ENCODE peak calls at places on chromosomes 4 and X, in five cellular contexts. G is nephron progenitor cell, E is HEK293T, Y is pulmonary artery endothelial cell, D is cardiac septum. S is an unnamed sample.

GRCh38 chrX:26557691-26558321 is 341.8 kb downstream of the MAGEB5 start:
- DNase-seq in G (no peak), D (no peak), E (no peak), Y (no peak), S (no peak)

GRCh38 chr4:47213971-47214370 is 182.6 kb downstream of the GABRB1 start:
- DNase-seq in E (no peak), Y (no peak), D (no peak), G (no peak), S (no peak)

GRCh38 chr4:126778348-126778747 is 854.4 kb upstream of the INTU start:
- DNase-seq in Y (peak), G (no peak), E (no peak), D (no peak), S (no peak)

GRCh38 chrX:20663287-20663686 is 396.6 kb upstream of the RPS6KA3 start:
- DNase-seq in Y (no peak), G (no peak), D (no peak), E (no peak), S (no peak)

GRCh38 chrX:29581223-29581622 is 634.1 kb upstream of the MAGEB2 start:
- DNase-seq in E (no peak), D (no peak), G (no peak), Y (no peak), S (no peak)

GRCh38 chr4:6658635-6659075 is 18.2 kb downstream of the MRFAP1 start:
- DNase-seq in Y (no peak), D (no peak), G (peak), E (no peak), S (no peak)

GRCh38 chrX:1398431-1399340 is 6.8 kb upstream of the SLC25A6 start:
- DNase-seq in E (no peak), D (no peak), Y (no peak), G (no peak), S (no peak)

GRCh38 chrX:115452256-115452655 is 108.7 kb upstream of the PLS3 start:
- DNase-seq in G (no peak), D (no peak), Y (no peak), E (no peak), S (no peak)

GRCh38 chr4:139028191-139028661 is 12.6 kb downstream of the NOCT start:
- DNase-seq in D (no peak), G (no peak), Y (no peak), E (no peak), S (no peak)

GRCh38 chr4:170080496-170080895 is 9.3 kb downstream of the AADAT start:
- DNase-seq in E (no peak), Y (no peak), G (no peak), D (no peak), S (no peak)

GRCh38 chr4:79872738-79873137 is 200.3 kb downstream of the ANTXR2 start:
- DNase-seq in E (no peak), D (no peak), G (no peak), Y (no peak), S (no peak)

GRCh38 chr4:172865531-172866127 is 303.0 kb upstream of the GALNT7 start:
- DNase-seq in D (no peak), Y (no peak), G (no peak), E (no peak), S (no peak)

GRCh38 chr4:145098675-145099037 is 545 bp downstream of the ABCE1 start:
- DNase-seq in G (no peak), D (no peak), Y (no peak), E (peak), S (no peak)

GRCh38 chr4:23856630-23857029 is 33.2 kb downstream of the PPARGC1A start:
- DNase-seq in D (no peak), Y (no peak), G (no peak), E (no peak), S (no peak)

GRCh38 chrX:152926279-152926678 is 28.4 kb downstream of the ZNF185 start:
- DNase-seq in D (no peak), Y (peak), E (peak), G (peak), S (peak)

GRCh38 chr4:1969928-1970723 is 38.6 kb downstream of the NELFA start:
- DNase-seq in E (no peak), G (no peak), Y (no peak), D (no peak), S (no peak)

GRCh38 chrX:115642895-115643530 is 82.0 kb downstream of the PLS3 start:
- DNase-seq in D (no peak), E (peak), G (peak), Y (peak), S (peak)

GRCh38 chr4:1172971-1173757 is 781 bp upstream of the SPON2 start:
- DNase-seq in E (no peak), G (no peak), Y (no peak), D (no peak), S (peak)

GRCh38 chrX:54248309-54248708 is 65.3 kb upstream of the FAM120C start:
- DNase-seq in E (peak), G (no peak), Y (no peak), D (no peak), S (no peak)

GRCh38 chrX:105648732-105649131 is 173.6 kb upstream of the NRK start:
- DNase-seq in Y (no peak), E (no peak), G (no peak), D (no peak), S (no peak)

GRCh38 chrX:153971632-153972367 is at the start of gene HCFC1:
- DNase-seq in D (peak), Y (no peak), G (peak), E (peak), S (peak)

GRCh38 chr4:173490817-173491518 is 39.1 kb downstream of the HAND2 start:
- DNase-seq in G (no peak), Y (peak), E (no peak), D (no peak), S (no peak)

GRCh38 chrX:49846004-49846403 is 16.9 kb downstream of the PAGE4 start:
- DNase-seq in E (no peak), G (no peak), Y (no peak), D (no peak), S (no peak)

GRCh38 chr4:1508161-1509160 is 102.2 kb upstream of the NKX1-1 start:
- DNase-seq in Y (no peak), G (no peak), D (peak), E (no peak), S (peak)

GRCh38 chr4:120725639-120726585 is 196.6 kb downstream of the PRDM5 start:
- DNase-seq in Y (no peak), E (no peak), G (no peak), D (no peak), S (no peak)

GRCh38 chrX:106874075-106874474 is 29.1 kb downstream of the RIPPLY1 start:
- DNase-seq in G (no peak), Y (no peak), D (no peak), E (no peak), S (no peak)

GRCh38 chr4:8179771-8180170 is 19.3 kb upstream of the SH3TC1 start:
- DNase-seq in G (no peak), D (no peak), E (no peak), Y (no peak), S (no peak)

GRCh38 chrX:129694805-129695204 is 40.0 kb upstream of the APLN start:
- DNase-seq in D (no peak), Y (no peak), G (no peak), E (no peak), S (no peak)

GRCh38 chr4:4477796-4478195 is 64.1 kb downstream of the STX18 start:
- DNase-seq in E (no peak), D (no peak), G (no peak), Y (no peak), S (no peak)